ENCODE peak calls at places on chromosomes 11 and 22, in nine cellular contexts. One of them, this sample, is unnamed.

GRCh38 chr11:118264568-118265470 is 722 bp upstream of the MPZL2 start:
- DNase-seq in stimulated activated CD4-positive, alpha-beta T cell treated with anti-CD3 and anti-CD28 coated beads, Interleukin-12 subunit alpha, Interleukin-12 subunit beta, amount 100 ng/mL, for 48 hours: no peak
- DNase-seq in CD4-positive, alpha-beta T cell: no peak
- DNase-seq in neuronal stem cell: no peak
- DNase-seq in tibial artery: no peak
- DNase-seq in HS-5: no peak
- DNase-seq in NCI-H1436: no peak
- DNase-seq in T-helper 1 cell: no peak
- DNase-seq in mesothelial cell of epicardium: no peak
- DNase-seq in this sample: no peak

GRCh38 chr11:14902650-14903350 is 10.8 kb upstream of the CYP2R1 start:
- DNase-seq in stimulated activated CD4-positive, alpha-beta T cell treated with anti-CD3 and anti-CD28 coated beads, Interleukin-12 subunit alpha, Interleukin-12 subunit beta, amount 100 ng/mL, for 48 hours: no peak
- DNase-seq in CD4-positive, alpha-beta T cell: no peak
- DNase-seq in neuronal stem cell: no peak
- DNase-seq in tibial artery: no peak
- DNase-seq in HS-5: no peak
- DNase-seq in NCI-H1436: no peak
- DNase-seq in T-helper 1 cell: no peak
- DNase-seq in mesothelial cell of epicardium: no peak
- DNase-seq in this sample: no peak

GRCh38 chr11:1516273-1517067 is 29.9 kb upstream of the MOB2 start:
- DNase-seq in stimulated activated CD4-positive, alpha-beta T cell treated with anti-CD3 and anti-CD28 coated beads, Interleukin-12 subunit alpha, Interleukin-12 subunit beta, amount 100 ng/mL, for 48 hours: no peak
- DNase-seq in CD4-positive, alpha-beta T cell: no peak
- DNase-seq in neuronal stem cell: no peak
- DNase-seq in tibial artery: no peak
- DNase-seq in HS-5: no peak
- DNase-seq in NCI-H1436: no peak
- DNase-seq in T-helper 1 cell: no peak
- DNase-seq in mesothelial cell of epicardium: no peak
- DNase-seq in this sample: no peak

GRCh38 chr11:13315517-13316432 is 38.2 kb downstream of the BMAL1 start:
- DNase-seq in stimulated activated CD4-positive, alpha-beta T cell treated with anti-CD3 and anti-CD28 coated beads, Interleukin-12 subunit alpha, Interleukin-12 subunit beta, amount 100 ng/mL, for 48 hours: no peak
- DNase-seq in CD4-positive, alpha-beta T cell: no peak
- DNase-seq in neuronal stem cell: no peak
- DNase-seq in tibial artery: no peak
- DNase-seq in HS-5: no peak
- DNase-seq in NCI-H1436: no peak
- DNase-seq in T-helper 1 cell: no peak
- DNase-seq in mesothelial cell of epicardium: no peak
- DNase-seq in this sample: no peak

GRCh38 chr11:114135737-114136151 is 76.2 kb downstream of the ZBTB16 start:
- DNase-seq in stimulated activated CD4-positive, alpha-beta T cell treated with anti-CD3 and anti-CD28 coated beads, Interleukin-12 subunit alpha, Interleukin-12 subunit beta, amount 100 ng/mL, for 48 hours: no peak
- DNase-seq in CD4-positive, alpha-beta T cell: no peak
- DNase-seq in neuronal stem cell: no peak
- DNase-seq in tibial artery: no peak
- DNase-seq in HS-5: no peak
- DNase-seq in NCI-H1436: no peak
- DNase-seq in T-helper 1 cell: no peak
- DNase-seq in mesothelial cell of epicardium: no peak
- DNase-seq in this sample: no peak

GRCh38 chr11:132249256-132249655 is 878.8 kb downstream of the NTM start:
- DNase-seq in stimulated activated CD4-positive, alpha-beta T cell treated with anti-CD3 and anti-CD28 coated beads, Interleukin-12 subunit alpha, Interleukin-12 subunit beta, amount 100 ng/mL, for 48 hours: no peak
- DNase-seq in CD4-positive, alpha-beta T cell: no peak
- DNase-seq in neuronal stem cell: no peak
- DNase-seq in tibial artery: no peak
- DNase-seq in HS-5: no peak
- DNase-seq in NCI-H1436: no peak
- DNase-seq in T-helper 1 cell: no peak
- DNase-seq in mesothelial cell of epicardium: no peak
- DNase-seq in this sample: no peak

GRCh38 chr22:25970348-25970995 is 198.8 kb upstream of the SEZ6L start:
- DNase-seq in stimulated activated CD4-positive, alpha-beta T cell treated with anti-CD3 and anti-CD28 coated beads, Interleukin-12 subunit alpha, Interleukin-12 subunit beta, amount 100 ng/mL, for 48 hours: no peak
- DNase-seq in CD4-positive, alpha-beta T cell: no peak
- DNase-seq in neuronal stem cell: peak
- DNase-seq in tibial artery: no peak
- DNase-seq in HS-5: no peak
- DNase-seq in NCI-H1436: peak
- DNase-seq in T-helper 1 cell: no peak
- DNase-seq in mesothelial cell of epicardium: no peak
- DNase-seq in this sample: peak

GRCh38 chr11:64088159-64089026 is 52.7 kb downstream of the FLRT1 start:
- DNase-seq in stimulated activated CD4-positive, alpha-beta T cell treated with anti-CD3 and anti-CD28 coated beads, Interleukin-12 subunit alpha, Interleukin-12 subunit beta, amount 100 ng/mL, for 48 hours: no peak
- DNase-seq in CD4-positive, alpha-beta T cell: no peak
- DNase-seq in neuronal stem cell: no peak
- DNase-seq in tibial artery: no peak
- DNase-seq in HS-5: no peak
- DNase-seq in NCI-H1436: peak
- DNase-seq in T-helper 1 cell: no peak
- DNase-seq in mesothelial cell of epicardium: no peak
- DNase-seq in this sample: no peak

GRCh38 chr22:35337932-35338331 is 38.2 kb downstream of the TOM1 start:
- DNase-seq in stimulated activated CD4-positive, alpha-beta T cell treated with anti-CD3 and anti-CD28 coated beads, Interleukin-12 subunit alpha, Interleukin-12 subunit beta, amount 100 ng/mL, for 48 hours: no peak
- DNase-seq in CD4-positive, alpha-beta T cell: no peak
- DNase-seq in neuronal stem cell: no peak
- DNase-seq in tibial artery: no peak
- DNase-seq in HS-5: no peak
- DNase-seq in NCI-H1436: no peak
- DNase-seq in T-helper 1 cell: no peak
- DNase-seq in mesothelial cell of epicardium: no peak
- DNase-seq in this sample: no peak

GRCh38 chr11:2819316-2819715 is 66.3 kb downstream of the CDKN1C start:
- DNase-seq in stimulated activated CD4-positive, alpha-beta T cell treated with anti-CD3 and anti-CD28 coated beads, Interleukin-12 subunit alpha, Interleukin-12 subunit beta, amount 100 ng/mL, for 48 hours: no peak
- DNase-seq in CD4-positive, alpha-beta T cell: no peak
- DNase-seq in neuronal stem cell: no peak
- DNase-seq in tibial artery: no peak
- DNase-seq in HS-5: no peak
- DNase-seq in NCI-H1436: no peak
- DNase-seq in T-helper 1 cell: no peak
- DNase-seq in mesothelial cell of epicardium: no peak
- DNase-seq in this sample: no peak

GRCh38 chr11:587978-588380 is 11.7 kb downstream of the PHRF1 start:
- DNase-seq in stimulated activated CD4-positive, alpha-beta T cell treated with anti-CD3 and anti-CD28 coated beads, Interleukin-12 subunit alpha, Interleukin-12 subunit beta, amount 100 ng/mL, for 48 hours: peak
- DNase-seq in CD4-positive, alpha-beta T cell: peak
- DNase-seq in neuronal stem cell: no peak
- DNase-seq in tibial artery: no peak
- DNase-seq in HS-5: no peak
- DNase-seq in NCI-H1436: no peak
- DNase-seq in T-helper 1 cell: no peak
- DNase-seq in mesothelial cell of epicardium: no peak
- DNase-seq in this sample: no peak

This sample was measured in NCI-H2227 treated with DMSO at 0.1 percent for 48 hours.